ENCODE peak calls at places on chromosomes 13 and 19, in six cellular contexts. L is NCI-H82, X is iPS DF 6.9, M is NCI-H748 treated with DMSO at 0.1 percent for 48 hours, A is mammary epithelial cell, P is kidney tubule cell. G is an unnamed sample.

GRCh38 chr13:59837101-59837500 is 326.6 kb downstream of the DIAPH3 start:
- DNase-seq in L (no peak), X (no peak), M (no peak), A (no peak), P (no peak), G (no peak)

GRCh38 chr13:45333973-45334922 is 6.7 kb downstream of the TPT1 start:
- DNase-seq in L (no peak), X (no peak), M (no peak), A (peak), P (peak), G (no peak)

GRCh38 chr19:33868076-33868735 is 71.5 kb downstream of the KCTD15 start:
- DNase-seq in L (no peak), X (no peak), M (no peak), A (no peak), P (no peak), G (no peak)

GRCh38 chr19:2235396-2236284 is 489 bp downstream of the PLEKHJ1 start:
- DNase-seq in L (peak), X (no peak), M (peak), A (no peak), P (peak), G (no peak)

GRCh38 chr19:42075364-42075615 is 676 bp upstream of the ZNF574 start:
- DNase-seq in L (no peak), X (no peak), M (no peak), A (no peak), P (no peak), G (no peak)

GRCh38 chr19:8214802-8215201 is 5.6 kb downstream of the CERS4 start:
- DNase-seq in L (no peak), X (no peak), M (no peak), A (no peak), P (no peak), G (no peak)

GRCh38 chr19:11387154-11388034 is 3.3 kb upstream of the EPOR start:
- DNase-seq in L (no peak), X (no peak), M (peak), A (no peak), P (no peak), G (no peak)

GRCh38 chr13:67063036-67063435 is 167.1 kb downstream of the PCDH9 start:
- DNase-seq in L (no peak), X (no peak), M (peak), A (peak), P (no peak), G (no peak)

GRCh38 chr13:104984296-104984818 is 1551.1 kb downstream of the EFNB2 start:
- DNase-seq in L (peak), X (no peak), M (no peak), A (peak), P (peak), G (no peak)

GRCh38 chr19:38658462-38659306 is 11.2 kb downstream of the ACTN4 start:
- DNase-seq in L (no peak), X (no peak), M (no peak), A (peak), P (peak), G (peak)

GRCh38 chr13:30346159-30346788 is 38.9 kb upstream of the KATNAL1 start:
- DNase-seq in L (no peak), X (no peak), M (no peak), A (peak), P (no peak), G (no peak)

GRCh38 chr19:18543814-18544475 is 572 bp upstream of the FKBP8 start:
- DNase-seq in L (peak), X (peak), M (peak), A (peak), P (peak), G (no peak)

GRCh38 chr13:27573265-27573664 is 47.1 kb downstream of the LNX2 start:
- DNase-seq in L (no peak), X (no peak), M (no peak), A (peak), P (peak), G (no peak)

GRCh38 chr19:39809368-39809767 is 24.6 kb downstream of the DYRK1B start:
- DNase-seq in L (no peak), X (no peak), M (no peak), A (no peak), P (no peak), G (no peak)

GRCh38 chr13:26132756-26133155 is 80.9 kb upstream of the SHISA2 start:
- DNase-seq in L (peak), X (no peak), M (no peak), A (peak), P (no peak), G (peak)

G was measured in ACHN.